ENCODE peak calls at places on chromosomes 4 and X, in six cellular contexts. T, J, Q, E, W and X are unnamed samples.

GRCh38 chrX:19593684-19594083 is 78.4 kb upstream of the MAP3K15 start:
- DNase-seq in Q (no peak), E (no peak), W (no peak), T (peak), J (no peak), X (peak)

GRCh38 chrX:21661316-21661715 is 3.2 kb upstream of the KLHL34 start:
- DNase-seq in E (no peak), W (no peak), J (no peak), T (no peak), Q (no peak), X (no peak)

GRCh38 chrX:115409551-115409950 is 120.0 kb downstream of the LUZP4 start:
- DNase-seq in W (no peak), J (no peak), E (no peak), Q (no peak), T (peak), X (no peak)

GRCh38 chr4:80500593-80500992 is 165.1 kb downstream of the CFAP299 start:
- DNase-seq in T (no peak), J (peak), W (no peak), E (no peak), Q (no peak), X (no peak)

GRCh38 chr4:140789752-140790151 is 33.6 kb upstream of the TBC1D9 start:
- DNase-seq in J (no peak), T (peak), Q (no peak), E (peak), W (no peak), X (no peak)

GRCh38 chr4:25783943-25784342 is 78.8 kb downstream of the SEL1L3 start:
- DNase-seq in W (no peak), T (no peak), E (no peak), J (no peak), Q (no peak), X (no peak)

GRCh38 chrX:57951666-57952319 is 41.5 kb upstream of the ZXDA start:
- DNase-seq in E (no peak), T (no peak), J (no peak), W (no peak), Q (peak), X (no peak)

GRCh38 chrX:14832591-14832990 is 40.3 kb downstream of the FANCB start:
- DNase-seq in Q (no peak), J (no peak), T (no peak), W (no peak), E (no peak), X (no peak)

GRCh38 chrX:46713672-46714487 is 45.0 kb downstream of the SLC9A7 start:
- DNase-seq in Q (no peak), E (peak), W (no peak), J (no peak), T (peak), X (no peak)

GRCh38 chr4:113908829-113909228 is 70.6 kb downstream of the ARSJ start:
- DNase-seq in Q (no peak), W (no peak), J (no peak), T (no peak), E (no peak), X (peak)

GRCh38 chrX:109719262-109719661 is 13.8 kb downstream of the ACSL4 start:
- DNase-seq in T (no peak), J (no peak), Q (no peak), W (no peak), E (no peak), X (no peak)

GRCh38 chr4:77538574-77539157 is 67.0 kb upstream of the CXCL13 start:
- DNase-seq in T (peak), Q (no peak), W (no peak), E (no peak), J (no peak), X (no peak)

GRCh38 chr4:6123541-6123940 is 76.8 kb downstream of the JAKMIP1 start:
- DNase-seq in Q (no peak), E (no peak), T (no peak), J (no peak), W (no peak), X (no peak)

GRCh38 chr4:113445286-113445685 is 316.3 kb downstream of the CAMK2D start:
- DNase-seq in J (no peak), T (peak), E (no peak), Q (peak), W (no peak), X (peak)

GRCh38 chrX:10089378-10089795 is 67.4 kb upstream of the CLCN4 start:
- DNase-seq in J (no peak), Q (no peak), T (no peak), W (no peak), E (no peak), X (no peak)

GRCh38 chrX:274904-275475 is 6.2 kb upstream of the PLCXD1 start:
- DNase-seq in E (no peak), W (no peak), Q (no peak), J (no peak), T (no peak), X (no peak)

GRCh38 chrX:150507251-150507856 is 61.1 kb upstream of the MTM1 start:
- DNase-seq in W (no peak), E (no peak), Q (peak), J (no peak), T (no peak), X (no peak)